ENCODE peak calls at places on chromosome 4, in eight cellular contexts. S is lung; Z is HepG2; W is CD8-positive, alpha-beta memory T cell; V is effector memory CD4-positive, alpha-beta T cell; T is left lung; J is endothelial cell of umbilical vein; X is mammary epithelial cell. L is an unnamed sample. For H3K27me3 and H3K4me1, the result is how much of the 10 kb centered on the place peaks cover.

GRCh38 chr4:41506071-41506470 is 31.9 kb upstream of the LIMCH1 start:
- DNase-seq in S (no peak), Z (no peak), W (no peak), V (no peak), T (no peak), J (no peak), X (no peak), L (no peak)

GRCh38 chr4:3481113-3481531 is 18.0 kb downstream of the DOK7 start:
- DNase-seq in S (no peak), Z (no peak), W (no peak), V (no peak), T (no peak), J (no peak), X (no peak), L (no peak)

GRCh38 chr4:52939739-52940138 is 77.6 kb downstream of the RASL11B start:
- DNase-seq in S (no peak), Z (no peak), W (no peak), V (no peak), T (no peak), J (no peak), X (no peak), L (no peak)

GRCh38 chr4:120754590-120754989 is 167.9 kb downstream of the PRDM5 start:
- DNase-seq in S (no peak), Z (no peak), W (no peak), V (no peak), T (no peak), J (no peak), X (no peak), L (no peak)

GRCh38 chr4:55169352-55169959 is 44.1 kb upstream of the KDR start:
- DNase-seq in S (no peak), Z (peak), W (no peak), V (no peak), T (no peak), J (no peak), X (no peak), L (no peak)

GRCh38 chr4:123163501-123163900 is 233.1 kb upstream of the SPRY1 start:
- DNase-seq in S (no peak), Z (no peak), W (no peak), V (no peak), T (no peak), J (no peak), X (peak), L (no peak)

GRCh38 chr4:73859614-73860088 is 6.6 kb downstream of the PF4V1 start:
- DNase-seq in S (no peak), Z (no peak), W (no peak), V (no peak), T (no peak), J (no peak), X (no peak), L (peak)

GRCh38 chr4:102819588-102820365 is 7.6 kb downstream of the UBE2D3 start:
- DNase-seq in S (no peak), Z (no peak), W (no peak), V (peak), T (no peak), J (peak), X (no peak), L (peak)

GRCh38 chr4:80035336-80035735 is 37.7 kb downstream of the ANTXR2 start:
- DNase-seq in S (no peak), Z (peak), W (no peak), V (peak), T (no peak), J (peak), X (no peak), L (peak)

GRCh38 chr4:54090804-54091623 is 8.9 kb upstream of the GSX2 start:
- DNase-seq in S (no peak), Z (peak), W (peak), V (no peak), T (peak), J (peak), X (peak), L (peak)

GRCh38 chr4:68368566-68369473 is 18.9 kb upstream of the YTHDC1 start:
- DNase-seq in S (no peak), Z (no peak), W (no peak), V (no peak), T (no peak), J (no peak), X (peak), L (no peak)

GRCh38 chr4:7829687-7830580 is 109.7 kb downstream of the AFAP1 start:
- DNase-seq in S (no peak), Z (no peak), W (no peak), V (no peak), T (no peak), J (no peak), X (no peak), L (peak)

GRCh38 chr4:173794662-173795061 is 264.6 kb upstream of the HAND2 start:
- DNase-seq in S (no peak), Z (no peak), W (no peak), V (no peak), T (no peak), J (peak), X (no peak), L (no peak)

GRCh38 chr4:31390849-31391248 is 670.7 kb downstream of the PCDH7 start:
- DNase-seq in S (no peak), Z (no peak), W (no peak), V (no peak), T (no peak), J (no peak), X (no peak), L (no peak)

GRCh38 chr4:4987656-4988055 is 31.6 kb downstream of the CYTL1 start:
- DNase-seq in S (no peak), Z (no peak), W (no peak), V (no peak), T (no peak), J (no peak), X (no peak), L (no peak)

GRCh38 chr4:96459105-96459504 is 619.2 kb downstream of the PDHA2 start:
- DNase-seq in S (no peak), Z (no peak), W (no peak), V (no peak), T (no peak), J (no peak), X (no peak), L (no peak)

GRCh38 chr4:14726441-14727405 is 275.6 kb upstream of the CPEB2 start:
- DNase-seq in S (no peak), Z (no peak), W (no peak), V (no peak), T (no peak), J (no peak), X (peak), L (no peak)

GRCh38 chr4:107740950-107741701 is 21.1 kb upstream of the PAPSS1 start:
- DNase-seq in S (no peak), Z (no peak), W (no peak), V (no peak), T (no peak), J (peak), X (no peak), L (peak)

GRCh38 chr4:58261526-58261925 is 1151.3 kb upstream of the IGFBP7 start:
- DNase-seq in S (no peak), Z (no peak), W (no peak), V (no peak), T (no peak), J (no peak), X (no peak), L (no peak)

GRCh38 chr4:7766661-7767345 is 172.9 kb downstream of the AFAP1 start:
- DNase-seq in S (no peak), Z (no peak), W (no peak), V (no peak), T (no peak), J (peak), X (no peak), L (no peak)

GRCh38 chr4:187929024-187929423 is 66.5 kb upstream of the ZFP42 start:
- DNase-seq in S (no peak), Z (no peak), W (no peak), V (no peak), T (no peak), J (no peak), X (no peak), L (no peak)

GRCh38 chr4:163810757-163811156 is 316.3 kb downstream of the TMA16 start:
- DNase-seq in S (no peak), Z (no peak), W (no peak), V (no peak), T (no peak), J (no peak), X (no peak), L (peak)

GRCh38 chr4:77193511-77194236 is 36.7 kb downstream of the CCNG2 start:
- DNase-seq in S (peak), Z (no peak), W (peak), V (peak), T (peak), J (no peak), X (no peak), L (peak)

GRCh38 chr4:77582716-77583115 is 22.9 kb upstream of the CXCL13 start:
- DNase-seq in S (no peak), Z (no peak), W (no peak), V (no peak), T (no peak), J (no peak), X (no peak), L (no peak)

GRCh38 chr4:78553526-78554060 is 2.0 kb downstream of the ANXA3 start:
- DNase-seq in S (no peak), Z (peak), W (no peak), V (no peak), T (no peak), J (no peak), X (no peak), L (no peak)

GRCh38 chr4:119540249-119540648 is 88.4 kb downstream of the PDE5A start:
- DNase-seq in S (no peak), Z (no peak), W (no peak), V (no peak), T (no peak), J (no peak), X (peak), L (no peak)

GRCh38 chr4:3047464-3048286 is 26.7 kb downstream of the HTT-AS start:
- DNase-seq in S (peak), Z (peak), W (peak), V (peak), T (peak), J (peak), X (peak), L (peak)

GRCh38 chr4:38424171-38424871 is 239.7 kb upstream of the KLF3 start:
- DNase-seq in S (no peak), Z (peak), W (no peak), V (no peak), T (no peak), J (peak), X (no peak), L (peak)

GRCh38 chr4:54318904-54319303 is 89.8 kb downstream of the PDGFRA start:
- DNase-seq in S (no peak), Z (peak), W (no peak), V (no peak), T (no peak), J (peak), X (peak), L (peak)

GRCh38 chr4:102339018-102339417 is 6.3 kb downstream of the SLC39A8 start:
- DNase-seq in S (no peak), Z (no peak), W (no peak), V (no peak), T (no peak), J (no peak), X (peak), L (no peak)

GRCh38 chr4:70666369-70666768 is at the start of gene JCHAIN:
- DNase-seq in S (no peak), Z (no peak), W (no peak), V (no peak), T (no peak), J (no peak), X (no peak), L (no peak)

GRCh38 chr4:100632163-100632562 is 114.3 kb upstream of the EMCN start:
- DNase-seq in S (no peak), Z (no peak), W (no peak), V (no peak), T (no peak), J (no peak), X (no peak), L (no peak)

GRCh38 chr4:118032691-118033090 is 1.6 kb upstream of the NDST3 start:
- DNase-seq in S (no peak), Z (no peak), W (no peak), V (no peak), T (no peak), J (peak), X (peak), L (no peak)

GRCh38 chr4:6960628-6961027 is 51.0 kb downstream of the TBC1D14 start:
- DNase-seq in S (no peak), Z (no peak), W (no peak), V (no peak), T (no peak), J (no peak), X (no peak), L (no peak)

GRCh38 chr4:133149364-133149695 is 236 bp downstream of the PCDH10 start:
- DNase-seq in S (no peak), Z (no peak), W (no peak), V (no peak), T (no peak), J (no peak), X (no peak), L (no peak)
- H3K27me3 ChIP-seq in S (under half), Z (under half), W (under half), V (under half), T (half or more), J (under half), X (half or more), L (under half)

GRCh38 chr4:136818811-136819210 is 713.5 kb downstream of the PCDH18 start:
- DNase-seq in S (no peak), Z (no peak), W (no peak), V (no peak), T (no peak), J (peak), X (no peak), L (no peak)

DNA sequence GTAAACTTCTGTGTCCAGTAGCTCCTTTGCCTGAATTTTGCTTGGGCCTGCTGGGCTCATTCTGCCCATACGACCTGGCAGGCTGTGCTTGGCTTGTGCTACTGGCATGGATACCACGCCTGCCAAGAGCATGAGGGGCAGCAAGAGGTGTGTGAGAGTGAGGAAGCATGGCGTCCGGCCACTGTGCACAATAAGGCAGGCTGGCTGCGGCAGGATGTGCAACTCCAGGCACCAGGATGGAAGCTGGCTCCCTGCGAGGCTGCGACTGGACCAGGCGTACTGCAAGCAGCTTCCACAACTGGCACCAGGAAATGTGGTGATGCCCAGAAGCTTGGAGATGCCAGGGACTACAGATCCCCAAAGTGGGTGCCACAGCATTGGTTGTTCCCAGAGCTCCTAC is 709.3 kb downstream of the PCDH18 start:
- DNase-seq in S (no peak), Z (no peak), W (no peak), V (no peak), T (no peak), J (no peak), X (no peak), L (no peak)
- H3K4me1 ChIP-seq in S (under half), Z (under half), W (under half), V (under half), T (under half), J (under half), X (under half), L (under half)

GRCh38 chr4:148444296-148445070 is 2.3 kb upstream of the NR3C2 start:
- DNase-seq in S (no peak), Z (no peak), W (peak), V (peak), T (no peak), J (peak), X (peak), L (peak)

GRCh38 chr4:148443550-148444295 is 1.5 kb upstream of the NR3C2 start:
- DNase-seq in S (no peak), Z (no peak), W (peak), V (peak), T (peak), J (peak), X (no peak), L (peak)

GRCh38 chr4:148441624-148441985 is 609 bp downstream of the NR3C2 start:
- DNase-seq in S (no peak), Z (no peak), W (no peak), V (no peak), T (no peak), J (no peak), X (no peak), L (no peak)

GRCh38 chr4:148442830-148443549 is 776 bp upstream of the NR3C2 start:
- DNase-seq in S (no peak), Z (no peak), W (no peak), V (no peak), T (no peak), J (peak), X (no peak), L (no peak)

DNA sequence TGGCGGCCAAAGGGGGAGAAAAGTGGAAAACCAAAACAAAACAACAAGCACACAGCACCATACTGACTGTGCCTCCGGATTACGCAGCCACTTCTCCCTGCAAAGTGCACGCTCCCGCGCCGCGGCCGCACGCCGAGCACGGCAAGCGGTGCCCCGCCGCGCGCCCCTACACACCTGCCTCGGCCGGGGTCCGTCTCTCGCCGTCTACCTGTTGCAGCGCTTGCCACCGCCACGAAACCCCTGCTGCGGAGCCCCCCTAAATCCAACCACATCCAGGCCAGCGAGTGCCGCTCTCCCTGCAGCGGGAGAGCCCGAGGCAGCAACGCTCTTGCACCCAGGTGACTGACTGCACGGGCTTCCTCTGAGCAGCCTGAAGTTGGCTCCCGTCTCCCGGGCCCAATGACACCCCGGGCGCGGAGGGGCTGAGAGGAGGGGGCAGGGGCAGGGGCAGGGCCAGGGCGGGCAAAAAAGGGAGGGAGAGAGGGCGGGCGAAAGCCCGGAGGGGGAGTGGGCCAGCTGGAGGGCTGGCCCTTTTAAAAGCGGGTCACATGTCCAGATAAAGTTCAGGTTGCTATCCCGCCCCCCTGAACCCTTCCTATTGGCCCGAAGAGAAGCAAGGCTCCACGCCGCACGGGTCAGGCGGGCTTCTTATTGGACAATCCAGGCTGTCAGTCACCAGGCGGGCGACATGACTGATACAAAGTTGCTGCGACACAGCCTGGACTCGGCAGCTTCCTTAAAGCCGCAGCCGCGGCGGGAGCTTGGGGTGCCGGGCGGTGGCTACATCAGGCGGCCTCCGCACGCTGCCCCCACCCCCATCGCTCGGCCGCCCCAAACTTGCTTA is at the start of gene NR3C2:
- DNase-seq in S (peak), Z (peak), W (peak), V (peak), T (peak), J (peak), X (peak), L (peak)
- H3K27me3 ChIP-seq in S (under half), Z (under half), W (under half), V (under half), T (half or more), J (under half), X (under half), L (under half)

DNA sequence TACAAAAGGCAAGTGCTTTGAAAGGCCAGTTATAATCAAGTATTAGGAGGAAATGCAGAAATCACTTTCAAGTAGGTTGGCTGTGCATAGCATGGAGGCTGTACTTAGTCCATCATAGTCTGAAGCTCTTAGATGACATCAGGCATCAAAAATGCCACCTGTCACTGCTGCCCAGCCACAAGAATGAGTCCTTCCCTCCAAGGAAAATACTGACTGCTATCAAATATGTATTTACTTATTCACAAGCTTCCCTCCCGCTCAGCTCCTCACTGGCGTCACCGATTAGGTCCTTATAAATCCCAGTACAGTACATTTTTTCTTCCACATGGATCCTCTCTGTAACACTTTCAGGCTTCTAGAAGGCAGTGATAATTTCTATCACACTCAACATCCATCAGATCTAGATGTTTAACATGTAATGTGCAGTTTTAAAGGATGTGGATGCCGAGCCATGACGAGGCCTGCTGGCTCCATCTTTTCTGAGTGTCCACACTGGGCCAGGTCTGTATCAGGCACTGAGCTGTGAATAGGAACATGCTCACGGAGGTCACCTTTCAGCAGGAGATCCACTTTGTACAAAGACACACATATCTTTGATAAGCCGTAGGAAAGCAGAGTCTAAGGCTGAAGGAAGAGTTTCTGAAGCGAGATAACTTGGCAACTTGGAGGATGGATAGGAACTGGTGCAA is 121.9 kb downstream of the PALLD start:
- DNase-seq in S (no peak), Z (no peak), W (no peak), V (no peak), T (no peak), J (no peak), X (peak), L (no peak)
- H3K4me1 ChIP-seq in S (under half), Z (under half), W (under half), V (under half), T (under half), J (under half), X (under half), L (under half)

GRCh38 chr4:183012862-183013855 is 85.9 kb upstream of the WWC2 start:
- DNase-seq in S (no peak), Z (no peak), W (no peak), V (no peak), T (no peak), J (no peak), X (no peak), L (no peak)
- H3K27me3 ChIP-seq in S (under half), Z (under half), W (under half), V (under half), T (under half), J (under half), X (under half), L (under half)

GRCh38 chr4:87054900-87055299 is 120.1 kb downstream of the AFF1 start:
- DNase-seq in S (no peak), Z (no peak), W (no peak), V (no peak), T (no peak), J (no peak), X (no peak), L (no peak)

GRCh38 chr4:87058272-87059073 is 123.7 kb downstream of the AFF1 start:
- DNase-seq in S (no peak), Z (no peak), W (no peak), V (no peak), T (no peak), J (no peak), X (peak), L (no peak)

GRCh38 chr4:87056884-87057283 is 122.1 kb downstream of the AFF1 start:
- DNase-seq in S (no peak), Z (no peak), W (no peak), V (no peak), T (no peak), J (no peak), X (no peak), L (peak)

GRCh38 chr4:87055340-87055739 is 120.5 kb downstream of the AFF1 start:
- DNase-seq in S (no peak), Z (no peak), W (no peak), V (no peak), T (no peak), J (no peak), X (no peak), L (no peak)

GRCh38 chr4:87057835-87058234 is 123.0 kb downstream of the AFF1 start:
- DNase-seq in S (no peak), Z (no peak), W (no peak), V (no peak), T (peak), J (no peak), X (no peak), L (no peak)
- H3K4me1 ChIP-seq in S (under half), Z (under half), W (under half), V (under half), T (half or more), J (under half), X (under half), L (under half)

GRCh38 chr4:40000711-40001110 is 23.0 kb upstream of the PDS5A start:
- DNase-seq in S (no peak), Z (no peak), W (no peak), V (no peak), T (no peak), J (no peak), X (no peak), L (no peak)
- H3K27me3 ChIP-seq in S (under half), Z (under half), W (under half), V (under half), T (under half), J (under half), X (under half), L (under half)

L was measured in small intestine.